ENCODE peak calls at places on chromosomes 6 and 20, in five cellular contexts. N, S, Y, B and O are unnamed samples. For H3K36me3, the result is how much of the 10 kb centered on the place peaks cover.

GRCh38 chr6:138031850-138032249 is 75.4 kb downstream of the PERP start:
- DNase-seq in N (no peak), S (no peak), Y (no peak), B (no peak), O (no peak)

GRCh38 chr6:81806793-81807565 is 54.5 kb upstream of the TENT5A start:
- DNase-seq in N (no peak), S (no peak), Y (no peak), B (no peak), O (no peak)

GRCh38 chr20:38217791-38218565 is 42.6 kb downstream of the KIAA1755 start:
- DNase-seq in N (peak), S (peak), Y (no peak), B (no peak), O (peak)

GRCh38 chr6:12288844-12289654 is 1.1 kb upstream of the EDN1 start:
- DNase-seq in N (peak), S (peak), Y (peak), B (peak), O (no peak)

GRCh38 chr20:7195704-7196103 is 428.2 kb downstream of the BMP2 start:
- DNase-seq in N (peak), S (no peak), Y (no peak), B (no peak), O (no peak)

GRCh38 chr20:51346686-51347485 is 195.6 kb downstream of the NFATC2 start:
- DNase-seq in N (peak), S (no peak), Y (no peak), B (no peak), O (no peak)

GRCh38 chr6:16712931-16713484 is 48.3 kb downstream of the ATXN1 start:
- DNase-seq in N (peak), S (peak), Y (no peak), B (no peak), O (peak)

GRCh38 chr6:158041370-158041769 is 59.7 kb downstream of the SYNJ2 start:
- DNase-seq in N (peak), S (no peak), Y (no peak), B (no peak), O (peak)

DNA sequence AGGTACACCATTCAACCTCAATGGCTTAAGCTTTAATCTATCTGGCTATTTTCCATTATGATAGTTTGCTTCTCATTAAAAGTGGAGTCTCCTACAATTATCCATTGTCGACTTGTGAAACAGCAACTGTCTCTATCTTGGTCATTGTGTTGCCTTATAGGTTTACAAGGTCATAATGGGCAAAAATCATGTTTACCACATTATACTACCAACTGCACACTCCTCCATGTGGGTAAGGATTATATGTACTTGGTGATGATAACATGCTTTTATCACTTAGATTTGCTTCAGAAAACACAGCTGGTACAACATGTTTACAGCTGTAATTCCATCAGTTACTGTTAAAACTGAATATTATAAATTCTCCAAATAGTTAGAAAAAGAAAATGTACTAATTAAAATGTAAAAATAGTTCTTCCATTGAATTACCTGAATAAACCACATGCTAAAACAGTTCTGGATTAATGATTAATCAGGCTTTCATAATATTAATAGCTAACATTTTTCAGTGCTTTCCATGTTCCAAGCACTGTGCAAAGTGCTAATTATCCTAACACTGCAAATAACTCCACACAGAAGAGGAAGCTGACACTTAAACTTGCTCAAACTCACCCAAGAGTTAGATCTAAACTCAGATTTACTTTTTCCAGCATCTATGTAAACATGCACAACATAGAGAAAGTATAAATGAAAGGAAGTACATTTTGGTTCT is 96.7 kb downstream of the OGFRL1 start:
- DNase-seq in N (no peak), S (no peak), Y (no peak), B (no peak), O (no peak)
- H3K36me3 ChIP-seq in N (under half), S (under half), Y (under half), B (under half), O (under half)

DNA sequence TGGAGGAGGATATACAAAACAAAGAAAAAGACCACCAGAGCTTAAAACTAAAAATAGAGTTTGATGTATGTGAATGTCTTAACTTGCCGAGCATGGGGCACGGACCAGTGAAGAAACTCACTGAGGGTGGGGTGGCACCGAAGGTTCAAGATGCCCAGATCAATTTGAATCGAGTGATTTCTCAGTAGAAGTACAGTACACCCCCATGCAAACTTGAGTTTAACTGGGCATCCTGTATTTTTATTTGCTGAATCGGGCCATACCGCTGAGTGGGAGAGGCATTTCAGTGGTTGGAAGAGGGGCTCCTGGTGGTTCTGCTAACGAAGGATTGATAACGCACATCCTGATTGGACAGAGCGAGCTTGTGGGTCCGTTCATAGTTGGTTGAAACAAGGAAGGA is 81.7 kb downstream of the ANKRD60 start:
- DNase-seq in N (no peak), S (no peak), Y (no peak), B (no peak), O (peak)
- H3K36me3 ChIP-seq in N (under half), S (under half), Y (under half), B (under half), O (under half)

GRCh38 chr20:46312945-46313861 is 4.9 kb upstream of the CDH22 start:
- DNase-seq in N (no peak), S (no peak), Y (no peak), B (no peak), O (no peak)
- H3K36me3 ChIP-seq in N (under half), S (under half), Y (under half), B (under half), O (under half)

DNA sequence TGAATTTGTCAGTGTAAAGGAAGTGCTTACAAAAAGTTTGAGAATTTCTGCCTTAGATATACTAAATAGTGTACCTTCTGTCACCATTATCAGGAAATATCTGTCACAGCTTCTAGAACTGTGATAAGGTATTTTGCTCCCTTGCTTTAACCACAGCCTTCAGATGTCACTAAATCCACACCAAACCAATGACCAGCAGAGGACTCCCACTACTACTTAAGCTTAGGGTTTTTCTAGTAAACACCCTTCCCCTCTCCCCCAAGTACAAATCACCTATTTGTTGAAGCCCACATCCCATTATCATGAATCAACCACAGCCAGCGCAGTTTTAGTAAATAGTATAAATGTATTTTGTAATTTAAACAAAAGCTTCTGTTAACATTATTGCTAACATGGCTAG is 8.6 kb upstream of the JPH2 start:
- DNase-seq in N (no peak), S (no peak), Y (no peak), B (no peak), O (no peak)
- H3K36me3 ChIP-seq in N (under half), S (under half), Y (under half), B (under half), O (half or more)

GRCh38 chr20:33362898-33363297 is 38.4 kb downstream of the CDK5RAP1 start:
- DNase-seq in N (no peak), S (no peak), Y (no peak), B (no peak), O (no peak)
- H3K36me3 ChIP-seq in N (half or more), S (under half), Y (under half), B (under half), O (half or more)

DNA sequence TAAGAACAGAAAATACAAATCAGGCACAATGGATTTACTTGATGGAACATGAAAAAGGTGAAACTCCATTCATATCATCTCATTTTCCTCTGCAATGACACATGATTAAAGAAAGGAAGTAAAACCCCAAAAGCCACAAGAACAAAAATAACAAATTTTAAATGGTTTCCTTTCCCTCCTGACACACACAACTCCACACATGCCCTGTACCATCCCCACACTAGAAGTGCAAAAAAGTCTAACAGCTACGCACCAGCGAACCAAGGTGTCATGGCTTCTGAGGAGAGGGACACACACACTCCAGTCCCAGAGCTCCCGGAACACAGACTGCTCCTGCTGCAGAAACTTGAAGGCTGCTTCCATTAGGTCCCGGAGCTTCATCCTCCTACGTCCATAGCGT is 25.3 kb downstream of the MDN1 start:
- DNase-seq in N (no peak), S (no peak), Y (no peak), B (no peak), O (no peak)
- H3K36me3 ChIP-seq in N (under half), S (under half), Y (under half), B (under half), O (half or more)

GRCh38 chr20:4876731-4877130 is 124.6 kb downstream of the SLC23A2 start:
- DNase-seq in N (no peak), S (no peak), Y (no peak), B (no peak), O (no peak)
- H3K36me3 ChIP-seq in N (under half), S (under half), Y (under half), B (under half), O (half or more)

GRCh38 chr6:51959744-51960383 is 127.5 kb downstream of the PKHD1 start:
- DNase-seq in N (peak), S (peak), Y (peak), B (peak), O (peak)

GRCh38 chr6:51965222-51965801 is 122.1 kb downstream of the PKHD1 start:
- DNase-seq in N (no peak), S (no peak), Y (no peak), B (no peak), O (no peak)

GRCh38 chr6:51962355-51962754 is 125.1 kb downstream of the PKHD1 start:
- DNase-seq in N (no peak), S (no peak), Y (no peak), B (no peak), O (no peak)

GRCh38 chr6:51963980-51964379 is 123.4 kb downstream of the PKHD1 start:
- DNase-seq in N (no peak), S (no peak), Y (no peak), B (no peak), O (no peak)

GRCh38 chr6:51960419-51960818 is 127.0 kb downstream of the PKHD1 start:
- DNase-seq in N (no peak), S (no peak), Y (no peak), B (no peak), O (no peak)
- H3K36me3 ChIP-seq in N (under half), S (under half), Y (under half), B (under half), O (under half)

GRCh38 chr20:63931735-63932134 is 24.5 kb downstream of the UCKL1 start:
- DNase-seq in N (no peak), S (no peak), Y (no peak), B (no peak), O (no peak)

GRCh38 chr20:63935447-63935846 is 20.8 kb downstream of the UCKL1 start:
- DNase-seq in N (no peak), S (no peak), Y (no peak), B (no peak), O (no peak)

GRCh38 chr20:63932606-63933160 is 23.5 kb downstream of the UCKL1 start:
- DNase-seq in N (no peak), S (no peak), Y (no peak), B (no peak), O (no peak)

GRCh38 chr20:63933646-63934045 is 22.6 kb downstream of the UCKL1 start:
- DNase-seq in N (no peak), S (no peak), Y (no peak), B (no peak), O (no peak)

DNA sequence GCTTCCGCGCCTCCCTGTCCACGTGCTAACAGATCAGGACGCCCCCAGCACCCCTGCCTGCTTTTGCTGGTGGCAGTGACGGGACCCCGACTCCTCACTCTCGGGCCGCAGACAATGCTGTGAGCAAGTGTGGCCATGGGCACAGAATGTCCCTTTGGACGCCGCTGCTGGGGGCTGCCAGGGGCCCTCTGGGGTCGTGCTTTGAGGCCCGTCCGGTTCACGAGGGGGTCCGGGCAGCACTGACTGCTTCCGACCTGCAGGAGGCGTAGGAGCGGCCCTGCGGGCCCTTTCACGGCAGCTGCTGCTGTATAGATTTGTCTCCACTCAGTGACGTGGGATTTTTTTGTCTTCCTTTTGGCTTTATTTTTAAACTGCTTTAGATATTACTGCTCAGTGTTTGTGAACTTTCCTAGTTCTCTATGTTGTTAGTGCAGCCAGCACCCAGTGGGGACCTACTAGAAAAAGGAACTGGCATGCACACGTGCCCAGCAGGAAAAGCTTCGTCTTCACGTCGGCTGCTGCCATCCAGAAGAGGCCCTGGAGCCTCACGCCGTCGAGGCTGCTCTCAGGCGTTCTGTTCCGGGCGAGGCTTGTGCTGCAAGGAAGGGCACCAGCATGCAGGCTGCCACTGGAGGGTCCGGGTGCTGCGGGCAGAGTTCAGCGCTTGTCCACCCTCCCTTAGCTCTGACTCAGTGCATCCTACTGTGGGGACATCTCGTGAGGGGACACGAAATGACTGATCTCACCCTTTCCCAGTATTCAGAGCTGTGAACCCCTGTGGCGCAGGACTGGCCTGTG is 21.7 kb downstream of the UCKL1 start:
- DNase-seq in N (no peak), S (no peak), Y (no peak), B (no peak), O (no peak)
- H3K36me3 ChIP-seq in N (under half), S (under half), Y (under half), B (under half), O (half or more)